ENCODE peak calls at places on chromosomes 11 and 22, in nine cellular contexts. T is ovary, P is stomach, B is heart left ventricle, H is tibial nerve, V is esophagus squamous epithelium, X is endothelial cell of umbilical vein, U is HepG2, F is body of pancreas. D is an unnamed sample.
A peak's percentile ranks its signal among the peaks of the same experiment; 100 is the strongest.

GRCh38 chr22:46064966-46065666 is 85.2 kb upstream of the PPARA start:
- DNase-seq in T (peak; percentile 41), P (peak; percentile 23), B (no peak), H (peak; percentile 13), V (no peak), X (no peak), U (no peak), F (peak; percentile 65), D (no peak)

GRCh38 chr11:132858203-132858602 is 674.1 kb downstream of the OPCML start:
- DNase-seq in T (no peak), P (no peak), B (no peak), H (no peak), V (no peak), X (no peak), U (no peak), F (no peak), D (peak; percentile 49)

GRCh38 chr22:20748820-20749428 is 25.0 kb upstream of the SERPIND1 start:
- DNase-seq in T (no peak), P (no peak), B (peak; percentile 28), H (no peak), V (no peak), X (peak; percentile 16), U (no peak), F (no peak), D (no peak)

GRCh38 chr11:128522943-128523518 is 64.3 kb downstream of the ETS1 start:
- DNase-seq in T (no peak), P (no peak), B (no peak), H (no peak), V (no peak), X (no peak), U (no peak), F (no peak), D (peak; percentile 30)

GRCh38 chr11:92376146-92376599 is 151.6 kb downstream of the FAT3 start:
- DNase-seq in T (no peak), P (no peak), B (no peak), H (no peak), V (no peak), X (no peak), U (no peak), F (no peak), D (no peak)

GRCh38 chr22:35575116-35575748 is 34.6 kb downstream of the RASD2 start:
- DNase-seq in T (no peak), P (no peak), B (no peak), H (no peak), V (no peak), X (no peak), U (no peak), F (no peak), D (peak; percentile 60)

GRCh38 chr11:94504689-94505293 is 7.5 kb upstream of the C11orf97 start:
- DNase-seq in T (no peak), P (no peak), B (no peak), H (no peak), V (no peak), X (peak; percentile 66), U (peak; percentile 43), F (no peak), D (peak; percentile 75)

GRCh38 chr22:42646569-42647525 is 2.3 kb downstream of the CYB5R3 start:
- DNase-seq in T (peak; percentile 69), P (peak; percentile 91), B (peak; percentile 84), H (no peak), V (no peak), X (peak; percentile 42), U (no peak), F (peak; percentile 85), D (no peak)

GRCh38 chr11:129412501-129412900 is 36.9 kb downstream of the BARX2 start:
- DNase-seq in T (no peak), P (peak; percentile 35), B (no peak), H (no peak), V (no peak), X (no peak), U (no peak), F (no peak), D (no peak)

GRCh38 chr11:119367661-119368120 is 13.8 kb downstream of the USP2 start:
- DNase-seq in T (no peak), P (no peak), B (peak; percentile 30), H (no peak), V (no peak), X (no peak), U (no peak), F (no peak), D (peak; percentile 95)

GRCh38 chr11:94175545-94175944 is 46.9 kb downstream of the PANX1 start:
- DNase-seq in T (no peak), P (no peak), B (no peak), H (no peak), V (no peak), X (no peak), U (no peak), F (no peak), D (no peak)

GRCh38 chr11:8271106-8271886 is 7.6 kb upstream of the LMO1 start:
- DNase-seq in T (no peak), P (no peak), B (no peak), H (no peak), V (no peak), X (no peak), U (no peak), F (peak; percentile 2), D (no peak)

GRCh38 chr11:17473071-17473744 is 3.4 kb downstream of the ABCC8 start:
- DNase-seq in T (no peak), P (no peak), B (no peak), H (no peak), V (no peak), X (no peak), U (peak; percentile 68), F (no peak), D (peak; percentile 11)

GRCh38 chr22:47090591-47091240 is 328.3 kb downstream of the TBC1D22A start:
- DNase-seq in T (no peak), P (no peak), B (no peak), H (no peak), V (no peak), X (peak; percentile 22), U (no peak), F (no peak), D (no peak)

GRCh38 chr11:1226981-1227550 is 4.2 kb downstream of the MUC5B start:
- DNase-seq in T (peak; percentile 16), P (no peak), B (peak; percentile 58), H (no peak), V (no peak), X (no peak), U (no peak), F (peak; percentile 11), D (no peak)

GRCh38 chr11:15291885-15292284 is 177.2 kb downstream of the INSC start:
- DNase-seq in T (no peak), P (no peak), B (no peak), H (no peak), V (no peak), X (no peak), U (no peak), F (peak; percentile 67), D (no peak)

GRCh38 chr11:4454031-4454430 is 4.9 kb downstream of the OR52K2 start:
- DNase-seq in T (no peak), P (no peak), B (no peak), H (no peak), V (no peak), X (no peak), U (no peak), F (no peak), D (peak; percentile 20)

GRCh38 chr11:44016546-44017442 is 31.0 kb upstream of the ACCSL start:
- DNase-seq in T (peak; percentile 10), P (peak; percentile 15), B (no peak), H (no peak), V (no peak), X (no peak), U (no peak), F (no peak), D (no peak)

GRCh38 chr22:23036684-23037428 is 33.5 kb upstream of the GNAZ start:
- DNase-seq in T (peak; percentile 37), P (no peak), B (no peak), H (no peak), V (no peak), X (peak; percentile 20), U (peak; percentile 70), F (no peak), D (peak; percentile 19)

GRCh38 chr11:8203980-8204379 is 35.2 kb upstream of the RIC3 start:
- DNase-seq in T (no peak), P (no peak), B (no peak), H (no peak), V (no peak), X (no peak), U (no peak), F (no peak), D (no peak)

GRCh38 chr11:84721561-84721961 is 905.6 kb downstream of the DLG2 start:
- DNase-seq in T (no peak), P (no peak), B (no peak), H (no peak), V (no peak), X (no peak), U (no peak), F (peak; percentile 13), D (no peak)

GRCh38 chr11:122746050-122746478 is 90.5 kb downstream of the UBASH3B start:
- DNase-seq in T (no peak), P (no peak), B (no peak), H (no peak), V (no peak), X (no peak), U (no peak), F (no peak), D (peak; percentile 97)

GRCh38 chr22:44336962-44337657 is 24.4 kb upstream of the SHISAL1 start:
- DNase-seq in T (no peak), P (no peak), B (no peak), H (no peak), V (no peak), X (no peak), U (no peak), F (no peak), D (no peak)
- TF ChIP-seq POLR2A in T (no peak), P (no peak), B (no peak), H (no peak), V (no peak), X (no peak), U (no peak), F (no peak), D (no peak)

GRCh38 chr22:29129644-29130201 is 56.9 kb downstream of the KREMEN1 start:
- DNase-seq in T (no peak), P (no peak), B (no peak), H (no peak), V (no peak), X (no peak), U (no peak), F (no peak), D (no peak)
- TF ChIP-seq POLR2A in T (no peak), P (no peak), B (no peak), H (no peak), V (no peak), X (no peak), U (no peak), F (no peak), D (no peak)

GRCh38 chr11:46836431-46836830 is 9.6 kb downstream of the CKAP5 start:
- DNase-seq in T (no peak), P (no peak), B (no peak), H (no peak), V (no peak), X (no peak), U (no peak), F (no peak), D (no peak)
- TF ChIP-seq POLR2A in T (no peak), P (no peak), B (no peak), H (no peak), V (no peak), X (no peak), U (no peak), F (no peak), D (no peak)

DNA sequence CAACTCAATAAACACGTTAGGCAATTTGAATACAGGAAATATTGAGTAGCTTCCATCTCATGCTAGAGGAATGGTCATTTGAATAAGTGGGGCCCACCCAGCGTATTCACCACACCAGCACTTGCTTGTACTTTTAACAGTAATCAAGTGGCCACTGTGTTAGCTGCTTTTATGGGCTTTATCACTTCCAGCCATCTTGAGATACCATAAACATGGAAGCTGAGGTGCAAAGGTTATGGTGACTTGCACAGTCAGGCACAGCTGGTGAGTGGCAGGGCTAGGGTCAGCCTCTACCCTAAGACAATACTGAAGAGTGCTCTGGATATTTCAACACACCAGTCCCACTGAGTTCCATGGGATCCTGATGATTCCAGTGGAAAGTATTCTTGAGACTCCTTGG is 6.7 kb downstream of the JOSD1 start:
- DNase-seq in T (no peak), P (no peak), B (no peak), H (no peak), V (no peak), X (peak; percentile 77), U (peak; percentile 72), F (no peak), D (no peak)
- TF ChIP-seq POLR2A in T (no peak), P (no peak), B (no peak), H (no peak), V (no peak), X (no peak), U (no peak), F (no peak), D (no peak)

D was measured in NB4.